ENCODE peak calls at places on chromosomes 7 and 10, in ten cellular contexts. S is body of pancreas; V is psoas muscle; D is CD8-positive, alpha-beta T cell; Y is IMR-90; Q is mammary epithelial cell; E is HCT116; A is pancreas; R is colonic mucosa; F is dorsolateral prefrontal cortex. T is an unnamed sample. For H3K27me3, the result is how much of the 10 kb centered on the place peaks cover.

GRCh38 chr7:134856141-134856540 is 76.7 kb downstream of the CALD1 start:
- DNase-seq in S (no peak), V (no peak), D (no peak), Y (no peak), Q (no peak), E (no peak), A (no peak), R (no peak), F (no peak), T (no peak)

GRCh38 chr7:94089806-94090205 is 85.7 kb upstream of the BET1 start:
- DNase-seq in S (no peak), V (no peak), D (no peak), Y (no peak), Q (no peak), E (no peak), A (no peak), R (no peak), F (no peak), T (no peak)

GRCh38 chr7:4797858-4798705 is 22.7 kb downstream of the AP5Z1 start:
- DNase-seq in S (peak), V (peak), D (peak), Y (peak), Q (no peak), E (peak), A (no peak), R (peak), F (peak), T (no peak)

GRCh38 chr10:51215956-51216834 is 141.9 kb downstream of the PRKG1 start:
- DNase-seq in S (no peak), V (no peak), D (no peak), Y (peak), Q (no peak), E (no peak), A (no peak), R (no peak), F (no peak), T (no peak)

GRCh38 chr7:35714862-35715261 is 19.9 kb upstream of the HERPUD2 start:
- DNase-seq in S (no peak), V (no peak), D (no peak), Y (no peak), Q (no peak), E (no peak), A (no peak), R (no peak), F (peak), T (no peak)

GRCh38 chr10:88979153-88979562 is 11.4 kb upstream of the FAS start:
- DNase-seq in S (no peak), V (peak), D (no peak), Y (peak), Q (peak), E (no peak), A (no peak), R (no peak), F (no peak), T (peak)

GRCh38 chr7:45075871-45076796 is 12.6 kb downstream of the NACAD start:
- DNase-seq in S (no peak), V (no peak), D (no peak), Y (no peak), Q (no peak), E (no peak), A (no peak), R (no peak), F (no peak), T (no peak)

GRCh38 chr10:28254290-28254985 is 48.4 kb downstream of the MPP7 start:
- DNase-seq in S (no peak), V (peak), D (no peak), Y (peak), Q (peak), E (peak), A (no peak), R (no peak), F (no peak), T (peak)

GRCh38 chr10:75613685-75614587 is 182.5 kb downstream of the LRMDA start:
- DNase-seq in S (no peak), V (no peak), D (no peak), Y (no peak), Q (no peak), E (no peak), A (no peak), R (no peak), F (no peak), T (no peak)

GRCh38 chr7:968205-968754 is 7.1 kb downstream of the COX19 start:
- DNase-seq in S (no peak), V (no peak), D (no peak), Y (no peak), Q (no peak), E (no peak), A (no peak), R (no peak), F (no peak), T (no peak)

GRCh38 chr7:65983965-65984654 is 2.1 kb upstream of the GUSB start:
- DNase-seq in S (no peak), V (no peak), D (no peak), Y (no peak), Q (peak), E (no peak), A (no peak), R (no peak), F (no peak), T (no peak)

GRCh38 chr7:32161708-32162107 is 91.5 kb upstream of the PDE1C start:
- DNase-seq in S (no peak), V (no peak), D (no peak), Y (peak), Q (peak), E (no peak), A (no peak), R (no peak), F (no peak), T (peak)

GRCh38 chr10:103442031-103442461 is 10.1 kb downstream of the CALHM2 start:
- DNase-seq in S (no peak), V (peak), D (no peak), Y (peak), Q (no peak), E (no peak), A (no peak), R (no peak), F (no peak), T (peak)

GRCh38 chr7:150978136-150978789 is at the start of gene KCNH2:
- DNase-seq in S (no peak), V (no peak), D (peak), Y (no peak), Q (no peak), E (no peak), A (no peak), R (no peak), F (no peak), T (no peak)

GRCh38 chr7:51328351-51328801 is 11.8 kb upstream of the COBL start:
- DNase-seq in S (no peak), V (no peak), D (no peak), Y (no peak), Q (no peak), E (no peak), A (peak), R (no peak), F (no peak), T (no peak)

GRCh38 chr10:116772901-116773300 is 30.5 kb upstream of the HSPA12A start:
- DNase-seq in S (no peak), V (no peak), D (no peak), Y (no peak), Q (no peak), E (no peak), A (no peak), R (no peak), F (no peak), T (no peak)

GRCh38 chr10:122471531-122472177 is 10.3 kb downstream of the HTRA1 start:
- DNase-seq in S (no peak), V (no peak), D (no peak), Y (peak), Q (peak), E (no peak), A (no peak), R (no peak), F (no peak), T (no peak)

GRCh38 chr10:112471878-112472487 is 25.0 kb downstream of the VTI1A start:
- DNase-seq in S (no peak), V (no peak), D (no peak), Y (peak), Q (peak), E (peak), A (no peak), R (no peak), F (no peak), T (no peak)

GRCh38 chr7:77348371-77348813 is 67.8 kb downstream of the GSAP start:
- DNase-seq in S (peak), V (no peak), D (no peak), Y (peak), Q (peak), E (no peak), A (peak), R (no peak), F (no peak), T (peak)

GRCh38 chr7:107581387-107582013 is 1.5 kb downstream of the BCAP29 start:
- DNase-seq in S (no peak), V (no peak), D (no peak), Y (no peak), Q (no peak), E (no peak), A (no peak), R (no peak), F (no peak), T (no peak)

GRCh38 chr10:27743736-27744477 is 1.7 kb downstream of the MKX start:
- DNase-seq in S (peak), V (no peak), D (peak), Y (peak), Q (peak), E (no peak), A (no peak), R (peak), F (no peak), T (no peak)

GRCh38 chr7:81693080-81693479 is 76.8 kb downstream of the HGF start:
- DNase-seq in S (no peak), V (no peak), D (no peak), Y (no peak), Q (no peak), E (no peak), A (no peak), R (no peak), F (no peak), T (no peak)

GRCh38 chr7:12729112-12729511 is 41.7 kb downstream of the ARL4A start:
- DNase-seq in S (peak), V (peak), D (no peak), Y (peak), Q (no peak), E (no peak), A (peak), R (peak), F (peak), T (peak)

GRCh38 chr7:92325173-92325572 is 79.4 kb downstream of the ANKIB1 start:
- DNase-seq in S (no peak), V (no peak), D (no peak), Y (no peak), Q (no peak), E (no peak), A (no peak), R (no peak), F (no peak), T (no peak)

GRCh38 chr7:76430836-76431235 is 6.1 kb downstream of the ZP3 start:
- DNase-seq in S (peak), V (no peak), D (no peak), Y (no peak), Q (no peak), E (no peak), A (no peak), R (no peak), F (no peak), T (no peak)

GRCh38 chr10:1240341-1240775 is 184.2 kb downstream of the WDR37 start:
- DNase-seq in S (peak), V (no peak), D (no peak), Y (no peak), Q (no peak), E (no peak), A (peak), R (no peak), F (no peak), T (no peak)

GRCh38 chr7:136998495-136998894 is 130.0 kb downstream of the CHRM2 start:
- DNase-seq in S (no peak), V (no peak), D (no peak), Y (peak), Q (no peak), E (no peak), A (no peak), R (no peak), F (no peak), T (peak)

GRCh38 chr10:52578871-52579405 is 193.6 kb downstream of the MBL2 start:
- DNase-seq in S (no peak), V (no peak), D (no peak), Y (peak), Q (no peak), E (no peak), A (no peak), R (no peak), F (no peak), T (peak)

GRCh38 chr10:47050618-47051455 is 139.6 kb downstream of the PTPN20 start:
- DNase-seq in S (no peak), V (no peak), D (no peak), Y (no peak), Q (no peak), E (no peak), A (no peak), R (no peak), F (peak), T (peak)

GRCh38 chr10:51117053-51117660 is 42.9 kb downstream of the PRKG1 start:
- DNase-seq in S (no peak), V (no peak), D (no peak), Y (peak), Q (no peak), E (no peak), A (no peak), R (no peak), F (no peak), T (no peak)

GRCh38 chr10:6738464-6738824 is 158.4 kb upstream of the PRKCQ start:
- DNase-seq in S (no peak), V (no peak), D (no peak), Y (peak), Q (no peak), E (no peak), A (no peak), R (no peak), F (no peak), T (no peak)

GRCh38 chr10:73965890-73966768 is 31.8 kb upstream of the VCL start:
- DNase-seq in S (peak), V (peak), D (no peak), Y (peak), Q (peak), E (peak), A (peak), R (peak), F (no peak), T (peak)

GRCh38 chr7:94087664-94088352 is 83.7 kb upstream of the BET1 start:
- DNase-seq in S (peak), V (no peak), D (peak), Y (peak), Q (peak), E (peak), A (peak), R (peak), F (no peak), T (peak)

GRCh38 chr7:143514995-143515735 is 37.5 kb downstream of the TAS2R41 start:
- DNase-seq in S (no peak), V (peak), D (no peak), Y (no peak), Q (no peak), E (no peak), A (no peak), R (no peak), F (no peak), T (peak)

GRCh38 chr10:71396714-71397339 is at the start of gene CDH23:
- DNase-seq in S (no peak), V (peak), D (no peak), Y (no peak), Q (no peak), E (no peak), A (no peak), R (no peak), F (no peak), T (no peak)

GRCh38 chr7:129538790-129539189 is 36.5 kb downstream of the SMKR1 start:
- DNase-seq in S (no peak), V (no peak), D (no peak), Y (no peak), Q (no peak), E (no peak), A (no peak), R (no peak), F (no peak), T (no peak)

GRCh38 chr7:48089415-48089975 is 430 bp downstream of the UPP1 start:
- DNase-seq in S (peak), V (peak), D (peak), Y (no peak), Q (no peak), E (no peak), A (peak), R (peak), F (no peak), T (no peak)

GRCh38 chr7:16609842-16610450 is 35.6 kb downstream of the ANKMY2 start:
- DNase-seq in S (no peak), V (no peak), D (no peak), Y (no peak), Q (no peak), E (no peak), A (no peak), R (no peak), F (no peak), T (no peak)

GRCh38 chr7:11155883-11156282 is 182.2 kb downstream of the PHF14 start:
- DNase-seq in S (no peak), V (no peak), D (no peak), Y (peak), Q (no peak), E (no peak), A (no peak), R (no peak), F (no peak), T (no peak)

GRCh38 chr7:11153694-11154093 is 180.0 kb downstream of the PHF14 start:
- DNase-seq in S (no peak), V (no peak), D (no peak), Y (no peak), Q (no peak), E (no peak), A (no peak), R (no peak), F (no peak), T (no peak)
- TF ChIP-seq CTCF in S (no peak), V (no peak), D (no peak), Y (no peak), Q (no peak), E (no peak), A (no peak), R (no peak), F (no peak), T (no peak)

DNA sequence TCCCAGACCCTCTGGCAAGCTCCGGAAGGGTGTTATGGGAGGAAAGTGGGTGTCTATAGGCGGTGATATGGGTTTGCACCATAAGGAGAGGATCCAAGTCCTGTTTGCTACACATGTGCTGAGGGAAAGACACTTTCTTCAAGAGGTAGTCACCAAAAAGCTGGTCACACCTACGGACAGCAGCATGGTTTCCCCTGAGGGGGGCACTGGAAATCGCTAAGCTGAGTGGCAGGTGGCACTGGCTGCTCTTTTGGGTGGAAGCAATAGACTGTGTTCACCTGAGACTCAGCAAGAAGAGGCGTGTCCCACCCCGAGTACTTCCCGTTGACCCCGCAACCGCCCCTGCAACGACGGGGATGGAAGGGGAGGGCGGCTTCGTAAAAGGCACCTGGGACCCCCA is 1.8 kb upstream of the FOXI2 start:
- DNase-seq in S (no peak), V (no peak), D (no peak), Y (no peak), Q (no peak), E (no peak), A (no peak), R (no peak), F (no peak), T (no peak)
- H3K27me3 ChIP-seq in S (under half), V (half or more), D (under half), Y (under half), Q (under half), E (under half), A (under half), R (under half), F (under half), T (half or more)

GRCh38 chr7:110590415-110590814 is 500.5 kb upstream of the LRRN3 start:
- DNase-seq in S (no peak), V (no peak), D (no peak), Y (no peak), Q (no peak), E (no peak), A (no peak), R (no peak), F (no peak), T (no peak)
- TF ChIP-seq CTCF in S (no peak), V (no peak), D (no peak), Y (no peak), Q (no peak), E (no peak), A (no peak), R (no peak), F (no peak), T (no peak)

GRCh38 chr10:102410427-102411073 is 8.0 kb downstream of the PSD start:
- DNase-seq in S (no peak), V (no peak), D (peak), Y (no peak), Q (no peak), E (no peak), A (no peak), R (no peak), F (no peak), T (no peak)
- H3K27me3 ChIP-seq in S (under half), V (half or more), D (under half), Y (half or more), Q (under half), E (under half), A (under half), R (under half), F (under half), T (under half)

GRCh38 chr10:124534231-124534798 is 72.7 kb downstream of the LHPP start:
- DNase-seq in S (peak), V (no peak), D (no peak), Y (no peak), Q (no peak), E (no peak), A (no peak), R (no peak), F (no peak), T (no peak)
- TF ChIP-seq CTCF in S (no peak), V (peak), D (no peak), Y (peak), Q (no peak), E (peak), A (no peak), R (no peak), F (peak), T (peak)

GRCh38 chr7:140534743-140535142 is 55.4 kb upstream of the MKRN1 start:
- DNase-seq in S (no peak), V (no peak), D (no peak), Y (no peak), Q (no peak), E (no peak), A (no peak), R (no peak), F (no peak), T (no peak)

GRCh38 chr7:140537750-140538482 is 58.6 kb upstream of the MKRN1 start:
- DNase-seq in S (no peak), V (no peak), D (no peak), Y (no peak), Q (no peak), E (no peak), A (no peak), R (no peak), F (no peak), T (no peak)

DNA sequence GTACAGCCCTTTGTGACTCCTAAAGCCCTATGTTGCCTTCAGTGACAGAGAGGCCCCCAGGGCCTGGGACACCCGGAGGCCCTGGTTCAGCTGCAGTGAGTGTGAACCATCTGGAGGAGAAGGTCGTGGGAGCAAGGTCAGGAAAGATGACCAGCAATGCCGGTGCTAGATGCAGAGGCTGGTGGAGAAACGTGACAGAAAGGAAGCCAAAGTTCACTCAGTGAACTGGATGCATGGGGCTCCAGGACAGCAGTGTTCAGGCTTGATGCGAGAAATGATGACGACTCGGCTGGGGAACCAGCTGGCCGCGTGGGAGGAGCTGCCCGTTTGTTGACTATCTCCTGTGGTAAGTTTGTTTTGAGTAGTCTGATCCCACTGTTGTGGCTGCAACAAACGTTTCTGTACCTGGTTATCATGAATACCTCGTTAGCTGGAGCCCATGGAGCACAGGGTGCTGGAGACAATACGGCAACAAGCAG is 54.1 kb upstream of the MKRN1 start:
- DNase-seq in S (no peak), V (no peak), D (no peak), Y (peak), Q (no peak), E (no peak), A (no peak), R (no peak), F (no peak), T (peak)
- H3K27me3 ChIP-seq in S (under half), V (under half), D (under half), Y (under half), Q (under half), E (under half), A (under half), R (under half), F (under half), T (under half)

GRCh38 chr7:20598479-20599419 is 16.7 kb upstream of the ABCB5 start:
- DNase-seq in S (no peak), V (no peak), D (no peak), Y (peak), Q (peak), E (peak), A (no peak), R (no peak), F (no peak), T (peak)
- TF ChIP-seq CTCF in S (peak), V (peak), D (peak), Y (peak), Q (peak), E (peak), A (peak), R (peak), F (peak), T (peak)

DNA sequence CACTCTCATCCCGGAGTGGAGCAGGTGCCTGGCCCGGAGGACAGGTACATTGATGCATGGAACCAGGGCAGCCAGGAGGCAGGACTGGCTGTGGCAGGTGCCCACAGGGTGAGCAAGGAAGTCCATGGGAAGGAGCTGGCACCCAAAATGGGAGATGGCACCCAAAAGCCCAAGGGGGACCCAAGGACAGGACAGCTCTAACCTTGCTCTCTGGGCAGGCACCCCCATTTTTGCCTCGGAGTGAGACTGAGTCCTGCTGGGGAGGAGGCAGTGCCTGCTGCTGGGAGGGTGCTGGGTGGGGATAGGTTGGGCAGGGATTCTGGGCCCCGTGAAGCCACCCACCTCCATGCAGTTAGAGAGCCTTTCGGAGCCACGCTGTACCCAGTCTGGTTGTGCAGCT is 234.5 kb downstream of the TCERG1L start:
- DNase-seq in S (no peak), V (no peak), D (no peak), Y (no peak), Q (no peak), E (no peak), A (no peak), R (no peak), F (peak), T (no peak)
- H3K27me3 ChIP-seq in S (under half), V (under half), D (under half), Y (under half), Q (under half), E (under half), A (under half), R (under half), F (under half), T (under half)

T was measured in brain microvascular endothelial cell.